ENCODE peak calls at places on chromosomes 7 and 10, in four cellular contexts. Q is ACHN; E is activated CD8-positive, alpha-beta memory T cell treated with anti-CD3 and anti-CD28 coated beads, Interleukin-2, amount 10 ng/mL, durations not matched to agents 7 days and 5 days; T is COR-L47. D is an unnamed sample.

GRCh38 chr7:123622660-123623386 is 21.2 kb downstream of the ASB15 start:
- DNase-seq in Q (no peak), E (no peak), T (peak; percentile 82), D (no peak)

GRCh38 chr10:123402656-123403055 is 248.5 kb downstream of the BUB3 start:
- DNase-seq in Q (no peak), E (no peak), T (no peak), D (no peak)

GRCh38 chr10:33333260-33334169 is 952 bp downstream of the NRP1 start:
- DNase-seq in Q (peak; percentile 39), E (peak; percentile 68), T (no peak), D (peak; percentile 45)

GRCh38 chr7:76281006-76281705 is 21.3 kb upstream of the HSPB1 start:
- DNase-seq in Q (no peak), E (no peak), T (no peak), D (no peak)

GRCh38 chr7:96901822-96902412 is 103.4 kb upstream of the DLX6 start:
- DNase-seq in Q (no peak), E (no peak), T (peak; percentile 94), D (no peak)

GRCh38 chr7:82605247-82605864 is 161.8 kb upstream of the CACNA2D1 start:
- DNase-seq in Q (peak; percentile 59), E (no peak), T (peak; percentile 64), D (peak; percentile 26)

GRCh38 chr7:139108256-139109187 is 998 bp downstream of the ZC3HAV1 start:
- DNase-seq in Q (peak; percentile 43), E (peak; percentile 57), T (peak; percentile 48), D (peak; percentile 49)

GRCh38 chr10:49387029-49387428 is 8.9 kb downstream of the DRGX start:
- DNase-seq in Q (no peak), E (no peak), T (no peak), D (no peak)

GRCh38 chr10:4541292-4541691 is 284.7 kb upstream of the AKR1E2 start:
- DNase-seq in Q (peak; percentile 73), E (no peak), T (no peak), D (peak; percentile 72)

GRCh38 chr7:28939844-28940243 is 18.3 kb downstream of the TRIL start:
- DNase-seq in Q (no peak), E (no peak), T (no peak), D (no peak)

GRCh38 chr7:128031901-128032604 is 816 bp upstream of the LRRC4 start:
- DNase-seq in Q (peak; percentile 89), E (peak; percentile 67), T (peak; percentile 74), D (peak; percentile 80)

GRCh38 chr7:142669074-142669654 is 80.1 kb upstream of the PRSS1 start:
- DNase-seq in Q (peak; percentile 49), E (no peak), T (peak; percentile 1), D (peak; percentile 2)

GRCh38 chr7:30884881-30885280 is 26.8 kb upstream of the AQP1 start:
- DNase-seq in Q (no peak), E (no peak), T (no peak), D (no peak)

GRCh38 chr10:55793024-55793423 is 568.0 kb downstream of the ZWINT start:
- DNase-seq in Q (peak; percentile 84), E (no peak), T (no peak), D (peak; percentile 62)

GRCh38 chr10:32692174-32692573 is 246.2 kb downstream of the CCDC7 start:
- DNase-seq in Q (no peak), E (no peak), T (no peak), D (peak; percentile 91)